ENCODE peak calls at places on chromosomes 7 and 10, in five cellular contexts. Q is brain microvascular endothelial cell; M is OCI-LY7; A is naive thymus-derived CD4-positive, alpha-beta T cell; G is DND-41. H is an unnamed sample. For H3K36me3, the result is how much of the 10 kb centered on the place peaks cover.

GRCh38 chr7:17130281-17131059 is 168.0 kb upstream of the AHR start:
- DNase-seq in Q (peak), M (no peak), A (no peak), G (no peak), H (peak)

GRCh38 chr10:110553905-110554304 is 13.6 kb upstream of the SMC3 start:
- DNase-seq in Q (no peak), M (no peak), A (no peak), G (no peak), H (no peak)

GRCh38 chr10:77909755-77910375 is 16.7 kb downstream of the DLG5 start:
- DNase-seq in Q (peak), M (no peak), A (no peak), G (no peak), H (peak)

GRCh38 chr10:64486149-64486548 is 964.9 kb downstream of the REEP3 start:
- DNase-seq in Q (peak), M (no peak), A (no peak), G (no peak), H (peak)

GRCh38 chr10:88181902-88182671 is 318.7 kb downstream of the PTEN start:
- DNase-seq in Q (no peak), M (no peak), A (no peak), G (no peak), H (no peak)

GRCh38 chr10:127774771-127775559 is 38.0 kb downstream of the FOXI2 start:
- DNase-seq in Q (no peak), M (no peak), A (no peak), G (no peak), H (no peak)

GRCh38 chr10:113060221-113061053 is 110.4 kb downstream of the TCF7L2 start:
- DNase-seq in Q (no peak), M (no peak), A (no peak), G (peak), H (no peak)

GRCh38 chr7:112193915-112194502 is 12.2 kb downstream of the DOCK4 start:
- DNase-seq in Q (no peak), M (no peak), A (no peak), G (no peak), H (no peak)

GRCh38 chr10:17229967-17230682 is 2.1 kb downstream of the VIM start:
- DNase-seq in Q (peak), M (peak), A (peak), G (peak), H (peak)

GRCh38 chr7:131604841-131605279 is 48.4 kb upstream of the PODXL start:
- DNase-seq in Q (peak), M (no peak), A (no peak), G (no peak), H (peak)

GRCh38 chr10:4202936-4203335 is 417.9 kb upstream of the KLF6 start:
- DNase-seq in Q (no peak), M (no peak), A (no peak), G (no peak), H (no peak)

GRCh38 chr7:48176356-48176893 is 5.2 kb downstream of the ABCA13 start:
- DNase-seq in Q (no peak), M (no peak), A (no peak), G (no peak), H (no peak)

GRCh38 chr7:90663176-90663575 is 67.1 kb downstream of the CDK14 start:
- DNase-seq in Q (no peak), M (no peak), A (no peak), G (no peak), H (no peak)

GRCh38 chr10:69988094-69988493 is 64.6 kb upstream of the MACROH2A2 start:
- DNase-seq in Q (no peak), M (no peak), A (no peak), G (no peak), H (peak)

GRCh38 chr7:155941688-155942087 is 129.4 kb upstream of the SHH start:
- DNase-seq in Q (no peak), M (no peak), A (no peak), G (no peak), H (no peak)

GRCh38 chr7:150800576-150801241 is at the start of gene TMEM176A:
- DNase-seq in Q (no peak), M (no peak), A (no peak), G (no peak), H (no peak)

GRCh38 chr7:128017880-128018845 is 13.1 kb downstream of the LRRC4 start:
- DNase-seq in Q (no peak), M (no peak), A (no peak), G (no peak), H (peak)

GRCh38 chr7:111727905-111728634 is 165.8 kb upstream of the IMMP2L start:
- DNase-seq in Q (no peak), M (no peak), A (no peak), G (no peak), H (no peak)

GRCh38 chr7:116101709-116102108 is 71.1 kb upstream of the TFEC start:
- DNase-seq in Q (no peak), M (no peak), A (no peak), G (no peak), H (peak)

GRCh38 chr10:78462221-78462620 is 428.6 kb downstream of the RPS24 start:
- DNase-seq in Q (no peak), M (no peak), A (peak), G (peak), H (peak)

GRCh38 chr7:79241288-79242055 is 212.0 kb downstream of the MAGI2 start:
- DNase-seq in Q (peak), M (no peak), A (no peak), G (no peak), H (peak)

GRCh38 chr7:66181845-66182244 is 23.3 kb upstream of the TPST1 start:
- DNase-seq in Q (no peak), M (no peak), A (no peak), G (no peak), H (no peak)

GRCh38 chr10:81073155-81073554 is 535.5 kb downstream of the SH2D4B start:
- DNase-seq in Q (no peak), M (no peak), A (no peak), G (no peak), H (no peak)

GRCh38 chr7:43650457-43651052 is 67.6 kb downstream of the STK17A start:
- DNase-seq in Q (peak), M (peak), A (no peak), G (no peak), H (peak)

GRCh38 chr7:28661826-28662225 is 249.5 kb downstream of the CREB5 start:
- DNase-seq in Q (no peak), M (no peak), A (no peak), G (no peak), H (no peak)

GRCh38 chr7:28516390-28517145 is 104.2 kb downstream of the CREB5 start:
- DNase-seq in Q (no peak), M (no peak), A (no peak), G (no peak), H (no peak)

GRCh38 chr7:107686816-107687387 is 26.3 kb downstream of the SLC26A4 start:
- DNase-seq in Q (no peak), M (no peak), A (no peak), G (no peak), H (no peak)

GRCh38 chr7:16271355-16271754 is 150.0 kb downstream of the CRPPA start:
- DNase-seq in Q (no peak), M (no peak), A (no peak), G (no peak), H (no peak)

GRCh38 chr7:45650404-45651055 is 76.4 kb downstream of the ADCY1 start:
- DNase-seq in Q (no peak), M (no peak), A (no peak), G (no peak), H (no peak)

GRCh38 chr10:97490592-97490991 is 7.6 kb downstream of the MMS19 start:
- DNase-seq in Q (no peak), M (no peak), A (no peak), G (no peak), H (no peak)

GRCh38 chr10:44937201-44938005 is 22.2 kb upstream of the RASSF4 start:
- DNase-seq in Q (no peak), M (no peak), A (no peak), G (no peak), H (no peak)

GRCh38 chr10:35783305-35783838 is 141.3 kb upstream of the FZD8 start:
- DNase-seq in Q (no peak), M (no peak), A (no peak), G (no peak), H (peak)

DNA sequence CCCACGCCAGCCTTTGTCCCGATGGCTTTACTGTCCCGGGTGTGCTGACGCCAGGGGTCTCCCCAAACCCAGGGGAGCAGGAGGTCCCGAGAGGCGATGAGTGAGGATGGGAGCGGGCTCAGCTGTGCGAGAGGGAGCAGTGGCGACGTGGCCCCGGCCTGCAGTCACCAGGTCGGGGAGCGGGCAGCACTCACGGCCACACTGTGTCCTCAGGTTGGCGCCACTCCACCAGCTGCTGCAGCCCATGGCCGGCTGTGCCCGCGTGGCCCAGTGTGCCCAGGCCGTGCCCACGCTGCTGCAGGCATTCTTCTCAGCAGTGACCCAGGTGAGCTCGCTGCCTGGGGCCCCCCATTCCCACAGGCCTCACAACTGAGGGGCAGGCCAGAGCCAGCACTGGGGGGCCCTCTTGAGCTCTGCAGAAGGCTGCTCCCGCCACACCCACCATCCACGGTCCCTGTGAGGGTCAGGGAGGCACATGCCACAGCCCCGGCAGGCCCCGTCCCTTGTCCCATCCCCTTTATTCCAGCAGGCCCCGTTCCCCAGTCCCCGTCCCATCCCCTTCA is 13.3 kb downstream of the AP5Z1 start:
- DNase-seq in Q (no peak), M (no peak), A (no peak), G (no peak), H (no peak)
- H3K36me3 ChIP-seq in Q (half or more), M (under half), A (under half), G (half or more), H (under half)

DNA sequence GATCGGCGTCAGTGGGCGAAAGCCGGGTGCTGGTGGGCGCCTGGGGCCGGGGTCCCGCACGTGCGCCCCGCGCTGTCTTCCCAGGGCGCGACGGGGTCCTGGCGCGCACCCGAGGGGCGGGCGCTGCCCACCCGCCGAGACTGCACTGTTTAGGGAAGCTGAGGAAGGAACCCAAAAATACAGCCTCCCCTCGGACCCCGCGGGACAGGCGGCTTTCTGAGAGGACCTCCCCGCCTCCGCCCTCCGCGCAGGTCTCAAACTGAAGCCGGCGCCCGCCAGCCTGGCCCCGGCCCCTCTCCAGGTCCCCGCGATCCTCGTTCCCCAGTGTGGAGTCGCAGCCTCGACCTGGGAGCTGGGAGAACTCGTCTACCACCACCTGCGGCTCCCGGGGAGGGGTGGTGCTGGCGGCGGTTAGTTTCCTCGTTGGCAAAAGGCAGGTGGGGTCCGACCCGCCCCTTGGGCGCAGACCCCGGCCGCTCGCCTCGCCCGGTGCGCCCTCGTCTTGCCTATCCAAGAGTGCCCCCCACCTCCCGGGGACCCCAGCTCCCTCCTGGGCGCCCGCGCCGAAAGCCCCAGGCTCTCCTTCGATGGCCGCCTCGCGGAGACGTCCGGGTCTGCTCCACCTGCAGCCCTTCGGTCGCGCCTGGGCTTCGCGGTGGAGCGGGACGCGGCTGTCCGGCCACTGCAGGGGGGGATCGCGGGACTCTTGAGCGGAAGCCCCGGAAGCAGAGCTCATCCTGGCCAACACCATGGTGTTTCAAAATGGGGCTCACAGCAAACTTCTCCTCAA is 1.1 kb downstream of the EGFR start:
- DNase-seq in Q (no peak), M (no peak), A (no peak), G (no peak), H (peak)
- H3K4me3 ChIP-seq in Q (peak), M (no peak), A (no peak), G (no peak), H (peak)

DNA sequence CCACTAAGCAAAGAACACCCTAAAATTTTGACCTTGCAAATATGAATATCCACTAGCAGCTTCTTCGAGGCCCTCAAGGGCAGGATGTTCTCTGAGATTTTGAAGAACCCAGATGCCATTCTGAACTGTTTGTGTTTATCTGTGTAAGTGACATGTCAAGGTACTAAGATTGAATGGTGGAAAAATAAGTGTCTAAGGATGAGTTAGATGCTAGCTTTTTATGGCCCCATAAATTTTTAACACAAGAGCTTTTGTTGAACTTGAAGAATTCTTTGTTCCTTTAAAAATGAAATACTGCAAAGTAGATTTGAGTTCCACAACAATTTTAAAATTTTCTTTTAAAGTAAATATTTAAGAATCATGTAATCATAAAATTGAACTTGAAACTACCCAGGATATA is 259.8 kb downstream of the CSTF2T start:
- DNase-seq in Q (no peak), M (no peak), A (no peak), G (no peak), H (no peak)
- H3K36me3 ChIP-seq in Q (under half), M (under half), A (under half), G (under half), H (under half)

GRCh38 chr10:75430000-75430763 is 1.2 kb upstream of the LRMDA start:
- DNase-seq in Q (no peak), M (peak), A (no peak), G (no peak), H (no peak)
- H3K4me3 ChIP-seq in Q (no peak), M (no peak), A (no peak), G (no peak), H (no peak)

GRCh38 chr10:103316087-103316486 is 34.9 kb downstream of the PCGF6 start:
- DNase-seq in Q (no peak), M (no peak), A (no peak), G (no peak), H (no peak)
- H3K36me3 ChIP-seq in Q (under half), M (half or more), A (under half), G (half or more), H (under half)

GRCh38 chr10:84310470-84310869 is 17.9 kb upstream of the CCSER2 start:
- DNase-seq in Q (peak), M (no peak), A (no peak), G (no peak), H (no peak)

GRCh38 chr10:84311596-84311995 is 16.8 kb upstream of the CCSER2 start:
- DNase-seq in Q (no peak), M (no peak), A (no peak), G (no peak), H (no peak)

GRCh38 chr10:84312816-84313215 is 15.6 kb upstream of the CCSER2 start:
- DNase-seq in Q (no peak), M (no peak), A (no peak), G (no peak), H (no peak)

GRCh38 chr10:84317174-84317573 is 11.2 kb upstream of the CCSER2 start:
- DNase-seq in Q (no peak), M (no peak), A (no peak), G (no peak), H (no peak)

DNA sequence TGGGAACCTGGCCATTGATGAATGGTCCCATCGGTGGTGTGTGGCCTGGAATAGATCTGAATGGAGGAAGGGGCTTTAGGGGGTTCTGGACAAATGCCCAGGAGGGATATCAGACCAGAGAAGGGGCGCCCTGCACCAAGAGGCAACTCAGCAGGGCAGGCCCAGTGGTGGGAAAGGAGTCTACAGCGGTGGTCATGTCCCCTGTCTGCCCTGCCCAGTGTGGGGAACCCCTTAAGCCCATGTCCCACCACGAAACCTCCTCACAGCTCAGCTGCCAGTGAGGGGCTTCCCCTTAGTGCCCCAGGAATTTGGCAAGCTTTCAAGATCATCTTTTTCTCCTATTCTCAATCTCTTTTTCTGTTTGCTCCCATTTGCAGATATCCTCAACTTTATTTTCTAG is 14.1 kb upstream of the CCSER2 start:
- DNase-seq in Q (no peak), M (no peak), A (no peak), G (no peak), H (no peak)
- H3K4me3 ChIP-seq in Q (no peak), M (no peak), A (no peak), G (no peak), H (no peak)

GRCh38 chr7:149604521-149604920 is 106.9 kb upstream of the ZNF746 start:
- DNase-seq in Q (no peak), M (no peak), A (no peak), G (no peak), H (no peak)

GRCh38 chr7:149607683-149608082 is 110.1 kb upstream of the ZNF746 start:
- DNase-seq in Q (no peak), M (no peak), A (no peak), G (no peak), H (no peak)

GRCh38 chr7:149605696-149606095 is 108.1 kb upstream of the ZNF746 start:
- DNase-seq in Q (no peak), M (no peak), A (no peak), G (no peak), H (no peak)

GRCh38 chr7:149608168-149608567 is 110.6 kb upstream of the ZNF746 start:
- DNase-seq in Q (no peak), M (no peak), A (no peak), G (no peak), H (no peak)

DNA sequence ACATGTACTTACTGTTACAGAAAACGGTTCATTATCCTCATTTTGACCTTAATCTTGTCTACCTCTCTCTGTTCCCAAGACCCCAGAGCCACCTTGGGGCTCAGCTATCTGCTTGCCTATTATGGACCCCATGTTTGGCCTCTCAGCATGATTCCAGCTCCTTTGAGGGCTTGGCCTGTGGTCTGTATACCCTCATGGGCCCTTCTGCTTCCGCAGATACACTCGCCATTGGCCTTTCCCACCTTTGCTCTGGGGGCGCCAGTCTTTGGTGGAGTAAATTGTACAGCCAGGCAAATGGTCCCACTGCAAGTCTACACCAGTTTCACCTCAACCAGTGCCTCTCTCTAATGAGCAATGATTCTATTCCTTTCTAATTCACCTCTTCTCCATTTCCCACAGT is 109.2 kb upstream of the ZNF746 start:
- DNase-seq in Q (no peak), M (no peak), A (no peak), G (no peak), H (no peak)
- H3K36me3 ChIP-seq in Q (under half), M (half or more), A (under half), G (half or more), H (under half)

H was measured in PC-3.